ENCODE peak calls at places on chromosomes 13 and 19, in five cellular contexts. K, M, V, N and I are unnamed samples.
A peak's percentile ranks its signal among the peaks of the same experiment; 100 is the strongest.

GRCh38 chr13:112897603-112897955 is 71.4 kb upstream of the MCF2L start:
- DNase-seq in V (no peak), N (no peak), K (no peak), M (no peak), I (peak; percentile 4)

GRCh38 chr13:34722931-34723330 is 219.1 kb upstream of the NBEA start:
- DNase-seq in V (no peak), M (no peak), K (no peak), N (no peak), I (no peak)

GRCh38 chr13:101941095-101941777 is 460.6 kb downstream of the FGF14 start:
- DNase-seq in M (no peak), N (no peak), K (peak; percentile 12), V (no peak), I (no peak)

GRCh38 chr19:51712461-51713081 is 11.2 kb downstream of the HAS1 start:
- DNase-seq in V (peak; percentile 72), M (no peak), K (peak; percentile 80), N (peak; percentile 55), I (no peak)

GRCh38 chr13:77868717-77869116 is 49.9 kb downstream of the EDNRB start:
- DNase-seq in V (no peak), K (peak; percentile 19), M (no peak), N (no peak), I (no peak)

GRCh38 chr13:59689057-59689456 is 474.7 kb downstream of the DIAPH3 start:
- DNase-seq in V (no peak), K (no peak), M (no peak), N (no peak), I (no peak)

GRCh38 chr13:74024314-74024713 is 109.9 kb downstream of the KLF12 start:
- DNase-seq in K (no peak), M (no peak), N (no peak), V (no peak), I (no peak)

GRCh38 chr19:916645-917322 is 349 bp upstream of the KISS1R start:
- DNase-seq in M (no peak), K (no peak), V (no peak), N (no peak), I (no peak)

GRCh38 chr13:90237852-90238251 is 1109.6 kb upstream of the MIR17HG start:
- DNase-seq in K (no peak), N (no peak), M (no peak), V (no peak), I (no peak)

GRCh38 chr19:40512473-40513344 is 45.9 kb downstream of the SPTBN4 start:
- DNase-seq in V (no peak), M (no peak), N (no peak), K (peak; percentile 27), I (no peak)

GRCh38 chr19:17292301-17293074 is 10.7 kb downstream of the ABHD8 start:
- DNase-seq in K (peak; percentile 92), M (peak; percentile 73), N (peak; percentile 94), V (peak; percentile 92), I (peak; percentile 86)

GRCh38 chr13:24217601-24218281 is 57.2 kb downstream of the SPATA13 start:
- DNase-seq in M (no peak), N (no peak), K (peak; percentile 13), V (no peak), I (peak; percentile 87)

GRCh38 chr19:45079911-45080469 is 930 bp downstream of the GEMIN7 start:
- DNase-seq in K (no peak), V (no peak), M (no peak), N (no peak), I (peak; percentile 51)

GRCh38 chr13:101150998-101151397 is 265.3 kb downstream of the NALCN start:
- DNase-seq in V (no peak), N (no peak), M (no peak), K (no peak), I (no peak)

GRCh38 chr19:12666305-12667048 is at the start of the genes MAN2B1 and WDR83:
- DNase-seq in M (peak; percentile 76), K (peak; percentile 75), V (peak; percentile 84), N (peak; percentile 93), I (peak; percentile 84)

GRCh38 chr19:12665281-12665573 is 1.3 kb downstream of the MAN2B1 start:
- DNase-seq in V (no peak), N (no peak), K (no peak), M (peak; percentile 44), I (peak; percentile 57)

GRCh38 chr19:1046836-1047695 is 7.2 kb downstream of the ABCA7 start:
- DNase-seq in M (no peak), V (no peak), K (no peak), N (no peak), I (no peak)

GRCh38 chr13:51945149-51945548 is 66.1 kb downstream of the ATP7B start:
- DNase-seq in K (no peak), N (no peak), M (no peak), V (no peak), I (no peak)

GRCh38 chr13:23966221-23966690 is 69.0 kb upstream of the C1QTNF9B start:
- DNase-seq in M (no peak), N (no peak), V (no peak), K (no peak), I (no peak)

GRCh38 chr13:36975172-36975571 is 24.0 kb downstream of the ALG5 start:
- DNase-seq in K (no peak), M (no peak), N (no peak), V (no peak), I (no peak)

GRCh38 chr13:21674271-21675009 is 3.6 kb downstream of the FGF9 start:
- DNase-seq in N (no peak), V (peak; percentile 48), M (peak; percentile 33), K (no peak), I (no peak)

GRCh38 chr13:47250141-47250540 is 353.3 kb upstream of the HTR2A start:
- DNase-seq in M (no peak), V (peak; percentile 4), N (no peak), K (peak; percentile 69), I (no peak)

GRCh38 chr13:46160065-46160464 is 21.9 kb downstream of the LCP1 start:
- DNase-seq in N (no peak), V (no peak), K (no peak), M (no peak), I (no peak)

GRCh38 chr13:106178816-106179215 is 356.6 kb downstream of the EFNB2 start:
- DNase-seq in V (no peak), M (no peak), K (no peak), N (no peak), I (no peak)

GRCh38 chr19:6811378-6811777 is 38.9 kb downstream of the VAV1 start:
- DNase-seq in N (no peak), M (no peak), V (no peak), K (no peak), I (no peak)

GRCh38 chr13:109778102-109778542 is 8.3 kb downstream of the IRS2 start:
- DNase-seq in K (peak; percentile 83), V (peak; percentile 39), N (no peak), M (no peak), I (no peak)

GRCh38 chr13:28527629-28528028 is 32.7 kb upstream of the FLT1 start:
- DNase-seq in M (no peak), K (no peak), V (no peak), N (no peak), I (no peak)

GRCh38 chr13:70483599-70484276 is 375.5 kb upstream of the KLHL1 start:
- DNase-seq in V (no peak), M (no peak), K (no peak), N (no peak), I (no peak)

GRCh38 chr19:2033825-2034159 is 17.3 kb downstream of the MKNK2 start:
- DNase-seq in N (no peak), M (no peak), V (no peak), K (no peak), I (peak; percentile 9)

GRCh38 chr13:94494021-94494420 is 14.5 kb upstream of the DCT start:
- DNase-seq in K (no peak), M (no peak), V (no peak), N (no peak), I (no peak)

GRCh38 chr19:35027851-35028599 is 2.2 kb upstream of the SCN1B start:
- DNase-seq in N (no peak), K (no peak), V (peak; percentile 66), M (no peak), I (no peak)

GRCh38 chr13:65505941-65506340 is 1724.2 kb downstream of the PCDH9 start:
- DNase-seq in M (no peak), V (no peak), N (no peak), K (no peak), I (no peak)

GRCh38 chr13:23433171-23434153 is at the start of gene SACS:
- DNase-seq in K (peak; percentile 33), M (peak; percentile 18), N (peak; percentile 6), V (peak; percentile 56), I (no peak)

GRCh38 chr13:94343243-94343585 is 136.3 kb downstream of the DCT start:
- DNase-seq in V (no peak), N (no peak), M (no peak), K (no peak), I (no peak)

GRCh38 chr19:7554990-7555864 is 19.7 kb downstream of the PNPLA6 start:
- DNase-seq in V (no peak), K (no peak), N (no peak), M (no peak), I (peak; percentile 34)

GRCh38 chr19:2446390-2446789 is 10.4 kb downstream of the LMNB2 start:
- DNase-seq in K (no peak), V (no peak), M (no peak), N (no peak), I (no peak)